ENCODE peak calls at places on chromosome 22, in five cellular contexts. One of them, this sample, is unnamed.

GRCh38 chr22:47206819-47207218 is 444.4 kb downstream of the TBC1D22A start:
- DNase-seq in OCI-LY7: no peak
- DNase-seq in breast epithelium: no peak
- DNase-seq in IMR-90: no peak
- DNase-seq in neural progenitor cell: no peak
- DNase-seq in this sample: no peak

GRCh38 chr22:42630901-42631602 is 9.3 kb downstream of the ATP5MGL start:
- DNase-seq in OCI-LY7: no peak
- DNase-seq in breast epithelium: no peak
- DNase-seq in IMR-90: no peak
- DNase-seq in neural progenitor cell: no peak
- DNase-seq in this sample: no peak

GRCh38 chr22:26429458-26430238 is 588 bp downstream of the ASPHD2 start:
- DNase-seq in OCI-LY7: peak; percentile 32
- DNase-seq in breast epithelium: no peak
- DNase-seq in IMR-90: no peak
- DNase-seq in neural progenitor cell: no peak
- DNase-seq in this sample: no peak

GRCh38 chr22:42170946-42171345 is 40.3 kb upstream of the CYP2D6 start:
- DNase-seq in OCI-LY7: no peak
- DNase-seq in breast epithelium: no peak
- DNase-seq in IMR-90: no peak
- DNase-seq in neural progenitor cell: no peak
- DNase-seq in this sample: no peak

GRCh38 chr22:31153357-31153756 is 6.6 kb upstream of the RNF185 start:
- DNase-seq in OCI-LY7: no peak
- DNase-seq in breast epithelium: no peak
- DNase-seq in IMR-90: no peak
- DNase-seq in neural progenitor cell: no peak
- DNase-seq in this sample: no peak

GRCh38 chr22:45865561-45866397 is 111.2 kb downstream of the WNT7B start:
- DNase-seq in OCI-LY7: no peak
- DNase-seq in breast epithelium: peak; percentile 77
- DNase-seq in IMR-90: no peak
- DNase-seq in neural progenitor cell: no peak
- DNase-seq in this sample: no peak

GRCh38 chr22:35327690-35328471 is 28.2 kb downstream of the TOM1 start:
- DNase-seq in OCI-LY7: no peak
- DNase-seq in breast epithelium: no peak
- DNase-seq in IMR-90: no peak
- DNase-seq in neural progenitor cell: no peak
- DNase-seq in this sample: no peak

GRCh38 chr22:46062232-46062615 is 85.3 kb upstream of the WNT7B start:
- DNase-seq in OCI-LY7: no peak
- DNase-seq in breast epithelium: no peak
- DNase-seq in IMR-90: no peak
- DNase-seq in neural progenitor cell: no peak
- DNase-seq in this sample: no peak

GRCh38 chr22:23011105-23011674 is 59.1 kb upstream of the GNAZ start:
- DNase-seq in OCI-LY7: no peak
- DNase-seq in breast epithelium: no peak
- DNase-seq in IMR-90: no peak
- DNase-seq in neural progenitor cell: no peak
- DNase-seq in this sample: no peak

GRCh38 chr22:48226026-48227013 is 1463.9 kb downstream of the TBC1D22A start:
- DNase-seq in OCI-LY7: no peak
- DNase-seq in breast epithelium: no peak
- DNase-seq in IMR-90: no peak
- DNase-seq in neural progenitor cell: no peak
- DNase-seq in this sample: no peak

GRCh38 chr22:24207264-24208011 is 26.2 kb downstream of the SUSD2 start:
- DNase-seq in OCI-LY7: no peak
- DNase-seq in breast epithelium: no peak
- DNase-seq in IMR-90: no peak
- DNase-seq in neural progenitor cell: no peak
- DNase-seq in this sample: no peak

GRCh38 chr22:23403720-23404688 is 176.1 kb downstream of the IGLL1 start:
- DNase-seq in OCI-LY7: no peak
- DNase-seq in breast epithelium: peak; percentile 49
- DNase-seq in IMR-90: no peak
- DNase-seq in neural progenitor cell: no peak
- DNase-seq in this sample: no peak

GRCh38 chr22:49826603-49827306 is 918 bp downstream of the BRD1 start:
- DNase-seq in OCI-LY7: peak; percentile 64
- DNase-seq in breast epithelium: no peak
- DNase-seq in IMR-90: peak; percentile 32
- DNase-seq in neural progenitor cell: peak; percentile 47
- DNase-seq in this sample: no peak

GRCh38 chr22:31230871-31231621 is 18.9 kb downstream of the LIMK2 start:
- DNase-seq in OCI-LY7: peak; percentile 63
- DNase-seq in breast epithelium: no peak
- DNase-seq in IMR-90: peak; percentile 74
- DNase-seq in neural progenitor cell: peak; percentile 45
- DNase-seq in this sample: peak; percentile 28

GRCh38 chr22:36912694-36913430 is 566 bp upstream of the CSF2RB start:
- DNase-seq in OCI-LY7: no peak
- DNase-seq in breast epithelium: no peak
- DNase-seq in IMR-90: no peak
- DNase-seq in neural progenitor cell: no peak
- DNase-seq in this sample: no peak

GRCh38 chr22:36914383-36914752 is 940 bp downstream of the CSF2RB start:
- DNase-seq in OCI-LY7: peak; percentile 46
- DNase-seq in breast epithelium: no peak
- DNase-seq in IMR-90: no peak
- DNase-seq in neural progenitor cell: no peak
- DNase-seq in this sample: no peak

GRCh38 chr22:36911887-36912661 is 1.4 kb upstream of the CSF2RB start:
- DNase-seq in OCI-LY7: no peak
- DNase-seq in breast epithelium: no peak
- DNase-seq in IMR-90: no peak
- DNase-seq in neural progenitor cell: no peak
- DNase-seq in this sample: no peak

GRCh38 chr22:36916034-36916433 is 2.6 kb downstream of the CSF2RB start:
- DNase-seq in OCI-LY7: no peak
- DNase-seq in breast epithelium: no peak
- DNase-seq in IMR-90: no peak
- DNase-seq in neural progenitor cell: no peak
- DNase-seq in this sample: no peak

DNA sequence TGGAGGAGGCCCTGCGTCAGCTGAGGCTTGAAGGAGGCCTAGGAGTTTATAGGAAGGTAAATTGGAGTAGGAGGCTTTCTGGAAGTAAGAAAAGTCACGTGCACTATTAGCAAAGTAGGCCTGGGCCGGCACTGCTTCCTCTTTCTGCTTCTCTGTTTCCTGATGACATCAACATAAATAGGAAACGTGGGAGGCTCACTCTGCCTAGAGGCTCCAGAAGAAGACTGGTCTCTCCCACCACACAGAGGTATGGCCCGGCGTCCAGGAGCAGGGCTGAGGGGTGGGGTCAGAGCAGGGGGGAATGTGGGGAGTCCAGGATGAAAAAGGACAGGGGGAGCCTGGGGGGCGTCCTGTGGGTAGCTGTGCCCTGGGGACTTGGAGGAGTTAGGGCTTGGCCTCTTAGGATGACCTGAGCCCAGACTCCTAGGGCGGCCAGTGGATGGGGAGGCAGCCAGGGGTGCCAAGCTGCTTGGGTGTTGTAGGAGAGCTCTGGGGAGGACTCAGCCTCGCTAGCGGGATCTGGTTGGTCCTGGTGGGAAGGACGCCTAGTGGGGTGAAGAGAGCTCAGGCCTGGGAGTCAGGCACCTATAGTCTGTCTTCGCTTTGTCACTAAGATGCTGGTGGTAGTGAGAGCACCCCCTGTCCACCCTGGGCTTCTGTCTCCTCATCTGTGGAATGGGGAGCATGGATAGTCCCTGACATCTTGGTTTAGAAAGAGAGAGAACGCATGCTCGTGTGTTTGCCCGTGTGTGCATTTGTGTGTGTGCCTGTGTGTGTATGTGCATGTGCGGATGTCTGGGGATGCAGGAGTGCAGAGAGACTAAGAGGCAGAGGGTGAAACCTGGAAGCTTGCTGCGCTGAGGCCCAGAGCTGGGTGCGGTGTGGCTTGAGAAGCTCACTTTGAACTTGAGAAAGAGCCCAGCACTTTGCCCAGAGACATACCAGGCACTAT is at the start of gene CSF2RB:
- DNase-seq in OCI-LY7: peak; percentile 55
- DNase-seq in breast epithelium: no peak
- DNase-seq in IMR-90: no peak
- DNase-seq in neural progenitor cell: no peak
- DNase-seq in this sample: no peak
- H3K4me3 ChIP-seq in OCI-LY7: peak within 1 kb of the TSS; percentile 64
- H3K4me3 ChIP-seq in breast epithelium: peak within 1 kb of the TSS; percentile 40
- H3K4me3 ChIP-seq in IMR-90: no peak within 1 kb of the TSS
- H3K4me3 ChIP-seq in neural progenitor cell: no peak within 1 kb of the TSS
- H3K4me3 ChIP-seq in this sample: no peak within 1 kb of the TSS

DNA sequence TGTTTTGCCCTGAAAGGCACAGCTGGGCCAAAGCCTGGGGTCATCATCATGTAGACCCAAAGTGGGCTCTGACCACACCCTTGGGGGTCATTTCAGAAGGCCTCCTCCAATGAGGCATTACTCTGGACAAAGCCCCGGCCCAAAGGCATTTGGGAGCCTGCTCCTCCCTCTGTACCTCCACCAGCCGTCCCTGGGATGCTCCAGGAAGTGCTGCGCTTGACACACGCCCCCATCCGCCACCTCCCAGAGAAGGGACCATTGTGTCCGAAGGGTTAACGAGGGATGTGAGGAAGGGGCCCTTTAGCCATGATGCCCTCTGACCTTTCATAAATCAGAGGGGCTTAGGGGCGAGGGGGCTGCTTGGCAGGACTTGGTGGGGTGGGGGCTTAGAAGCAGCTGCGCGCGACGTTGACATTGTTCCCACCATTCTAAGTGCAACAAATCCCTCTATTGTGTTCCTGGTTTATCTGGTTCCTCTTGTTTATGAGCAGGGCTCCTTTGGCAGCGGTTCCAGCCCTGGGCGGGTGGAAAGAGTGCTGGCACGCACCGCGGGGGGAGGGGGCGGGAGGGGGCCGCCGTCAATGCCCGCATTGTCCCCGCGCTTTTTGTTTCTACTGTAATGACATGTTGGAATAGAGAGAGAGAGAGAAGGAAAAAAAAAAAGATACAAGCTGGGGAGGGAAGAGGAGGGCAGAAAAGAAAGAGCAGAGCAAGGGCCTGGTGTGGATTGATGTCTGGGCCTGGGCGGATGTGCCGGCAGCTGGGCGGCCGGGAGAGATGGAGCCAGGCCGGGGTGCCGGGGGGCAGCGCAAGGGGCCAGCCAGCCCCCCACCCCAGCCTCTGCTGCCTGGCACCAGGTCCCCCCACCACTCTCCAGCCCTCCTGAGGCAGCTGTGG is 32.1 kb upstream of the SOX10 start:
- DNase-seq in OCI-LY7: no peak
- DNase-seq in breast epithelium: peak; percentile 88
- DNase-seq in IMR-90: peak; percentile 58
- DNase-seq in neural progenitor cell: peak; percentile 84
- DNase-seq in this sample: no peak
- H3K4me3 ChIP-seq in OCI-LY7: no peak overlapping the region
- H3K4me3 ChIP-seq in breast epithelium: no peak overlapping the region
- H3K4me3 ChIP-seq in IMR-90: no peak overlapping the region
- H3K4me3 ChIP-seq in neural progenitor cell: no peak overlapping the region
- H3K4me3 ChIP-seq in this sample: no peak overlapping the region

DNA sequence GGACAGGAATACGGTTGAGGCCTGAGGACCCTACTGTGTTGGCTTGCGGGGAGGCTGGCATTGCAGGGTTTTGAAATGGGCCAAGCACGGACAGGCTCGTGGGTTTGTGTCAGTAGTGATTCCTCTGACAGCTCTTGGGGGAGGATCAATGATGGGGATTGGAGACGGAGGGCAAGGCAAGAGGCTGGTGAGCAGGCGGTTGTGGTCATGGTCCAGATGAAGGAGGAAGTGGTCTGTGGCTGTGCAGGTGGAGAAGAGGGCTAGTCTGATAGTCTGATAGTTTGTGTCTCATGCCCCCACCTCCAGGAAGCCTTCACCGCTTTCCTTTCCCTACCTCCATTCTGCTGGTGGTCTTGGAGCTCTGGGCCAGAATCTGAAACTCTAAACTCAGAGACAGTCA is 3.0 kb downstream of the MAFF start:
- DNase-seq in OCI-LY7: peak; percentile 82
- DNase-seq in breast epithelium: no peak
- DNase-seq in IMR-90: no peak
- DNase-seq in neural progenitor cell: no peak
- DNase-seq in this sample: no peak
- H3K4me3 ChIP-seq in OCI-LY7: no peak overlapping the region
- H3K4me3 ChIP-seq in breast epithelium: peak overlapping the region; percentile 8
- H3K4me3 ChIP-seq in IMR-90: no peak overlapping the region
- H3K4me3 ChIP-seq in neural progenitor cell: no peak overlapping the region
- H3K4me3 ChIP-seq in this sample: no peak overlapping the region

GRCh38 chr22:17065433-17065832 is 19.4 kb upstream of the IL17RA start:
- DNase-seq in OCI-LY7: no peak
- DNase-seq in breast epithelium: no peak
- DNase-seq in IMR-90: no peak
- DNase-seq in neural progenitor cell: no peak
- DNase-seq in this sample: no peak

GRCh38 chr22:17057959-17058814 is 26.6 kb upstream of the IL17RA start:
- DNase-seq in OCI-LY7: peak; percentile 58
- DNase-seq in breast epithelium: peak; percentile 62
- DNase-seq in IMR-90: peak; percentile 73
- DNase-seq in neural progenitor cell: peak; percentile 76
- DNase-seq in this sample: peak; percentile 38

GRCh38 chr22:17064498-17065100 is 20.2 kb upstream of the IL17RA start:
- DNase-seq in OCI-LY7: no peak
- DNase-seq in breast epithelium: no peak
- DNase-seq in IMR-90: no peak
- DNase-seq in neural progenitor cell: no peak
- DNase-seq in this sample: no peak

GRCh38 chr22:17060126-17060525 is 24.7 kb upstream of the IL17RA start:
- DNase-seq in OCI-LY7: no peak
- DNase-seq in breast epithelium: no peak
- DNase-seq in IMR-90: no peak
- DNase-seq in neural progenitor cell: no peak
- DNase-seq in this sample: no peak

DNA sequence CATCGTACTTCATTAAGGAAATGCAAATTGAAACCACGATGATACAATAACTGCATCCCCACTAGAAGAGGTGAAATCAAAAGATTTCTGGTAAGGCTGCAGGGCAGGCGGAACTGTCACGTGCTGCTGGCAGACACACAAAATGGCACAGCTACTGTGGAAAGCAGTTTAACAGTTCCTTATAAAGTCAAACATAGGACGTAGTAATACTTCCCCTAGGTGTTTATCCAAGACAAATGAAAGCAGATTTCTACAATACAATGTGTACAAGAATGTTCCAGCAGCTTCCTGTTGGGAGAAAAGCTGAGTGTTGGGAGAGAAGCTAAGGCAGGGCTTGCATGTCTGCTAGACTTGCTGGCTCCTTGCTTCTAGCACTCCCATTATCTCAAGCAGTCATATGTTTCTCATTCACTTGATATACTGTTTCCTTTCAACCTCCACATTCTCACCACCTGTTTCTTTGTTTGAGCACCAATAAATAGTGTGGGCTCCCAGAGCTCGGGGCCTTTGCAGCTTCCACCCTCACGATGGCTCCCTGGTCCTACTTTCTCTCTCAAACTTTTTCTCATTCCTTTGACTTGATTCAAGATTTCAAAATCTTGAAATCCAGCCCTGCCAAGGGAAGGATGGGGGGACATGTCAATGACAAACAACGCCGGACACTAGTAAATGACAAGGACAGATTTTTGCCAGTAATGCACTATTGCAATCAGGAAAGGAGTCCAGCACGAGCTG is 21.3 kb upstream of the IL17RA start:
- DNase-seq in OCI-LY7: no peak
- DNase-seq in breast epithelium: no peak
- DNase-seq in IMR-90: no peak
- DNase-seq in neural progenitor cell: no peak
- DNase-seq in this sample: peak; percentile 32
- H3K4me3 ChIP-seq in OCI-LY7: no peak overlapping the region
- H3K4me3 ChIP-seq in breast epithelium: no peak overlapping the region
- H3K4me3 ChIP-seq in IMR-90: no peak overlapping the region
- H3K4me3 ChIP-seq in neural progenitor cell: no peak overlapping the region
- H3K4me3 ChIP-seq in this sample: no peak overlapping the region

This sample was measured in Jurkat, Clone E6-1.